ENCODE peak calls at places on chromosomes 7 and 10, in four cellular contexts. N, G, L and S are unnamed samples.

GRCh38 chr10:97611473-97611872 is 21.8 kb downstream of the MORN4 start:
- DNase-seq in N (no peak), G (no peak), L (no peak), S (no peak)

GRCh38 chr7:43785425-43785824 is 26.9 kb downstream of the BLVRA start:
- DNase-seq in N (peak; percentile 96), G (no peak), L (no peak), S (no peak)

GRCh38 chr10:51524041-51524440 is 175.4 kb downstream of the CSTF2T start:
- DNase-seq in N (peak; percentile 52), G (no peak), L (no peak), S (no peak)

GRCh38 chr7:426510-426909 is 93.1 kb downstream of the PDGFA start:
- DNase-seq in N (no peak), G (no peak), L (no peak), S (no peak)

GRCh38 chr10:70508912-70509366 is 30.4 kb downstream of the PALD1 start:
- DNase-seq in N (peak; percentile 52), G (no peak), L (peak; percentile 70), S (no peak)

GRCh38 chr10:85995791-85996190 is 370.8 kb downstream of the GRID1 start:
- DNase-seq in N (no peak), G (no peak), L (no peak), S (peak; percentile 50)

GRCh38 chr7:123846217-123846891 is 1.4 kb downstream of the HYAL4 start:
- DNase-seq in N (no peak), G (no peak), L (no peak), S (peak; percentile 15)

GRCh38 chr7:21902240-21902639 is 43.5 kb downstream of the CDCA7L start:
- DNase-seq in N (no peak), G (no peak), L (no peak), S (no peak)

GRCh38 chr7:150941983-150942590 is 36.0 kb downstream of the KCNH2 start:
- DNase-seq in N (no peak), G (no peak), L (peak; percentile 76), S (no peak)

GRCh38 chr7:102431617-102432298 is 1.6 kb upstream of the ORAI2 start:
- DNase-seq in N (peak; percentile 41), G (peak; percentile 40), L (peak; percentile 77), S (peak; percentile 76)

GRCh38 chr10:15353471-15353870 is 17.6 kb downstream of the FAM171A1 start:
- DNase-seq in N (no peak), G (no peak), L (no peak), S (no peak)

GRCh38 chr7:1693419-1693990 is 23.4 kb downstream of the ELFN1 start:
- DNase-seq in N (no peak), G (peak; percentile 30), L (peak; percentile 41), S (no peak)

GRCh38 chr10:27804136-27804535 is 58.5 kb upstream of the MKX start:
- DNase-seq in N (no peak), G (no peak), L (no peak), S (no peak)

GRCh38 chr10:127267442-127267841 is 71.1 kb upstream of the INSYN2A start:
- DNase-seq in N (no peak), G (peak; percentile 42), L (no peak), S (no peak)

GRCh38 chr7:75772081-75773077 is at the start of gene CCL26:
- DNase-seq in N (peak; percentile 71), G (no peak), L (peak; percentile 52), S (no peak)

GRCh38 chr7:100472854-100473499 is 6.0 kb downstream of the TSC22D4 start:
- DNase-seq in N (peak; percentile 53), G (peak; percentile 48), L (no peak), S (peak; percentile 95)

GRCh38 chr7:100477871-100478248 is 1.2 kb downstream of the TSC22D4 start:
- DNase-seq in N (no peak), G (no peak), L (no peak), S (no peak)

GRCh38 chr7:100476903-100477870 is 1.8 kb downstream of the TSC22D4 start:
- DNase-seq in N (no peak), G (no peak), L (peak; percentile 62), S (no peak)

GRCh38 chr7:100476108-100476780 is 2.8 kb downstream of the TSC22D4 start:
- DNase-seq in N (no peak), G (no peak), L (no peak), S (no peak)

GRCh38 chr7:100475549-100475948 is 3.5 kb downstream of the TSC22D4 start:
- DNase-seq in N (no peak), G (no peak), L (no peak), S (no peak)
- H3K27ac ChIP-seq in N (no peak overlapping the region), G (no peak overlapping the region), L (peak overlapping the region; percentile 44), S (peak overlapping the region; percentile 70)

GRCh38 chr7:130493275-130493868 is 1.5 kb downstream of the MEST start:
- DNase-seq in N (peak; percentile 50), G (no peak), L (no peak), S (peak; percentile 38)
- H3K4me3 ChIP-seq in N (peak overlapping the region; percentile 68), G (peak overlapping the region; percentile 31), L (peak overlapping the region; percentile 50), S (peak overlapping the region; percentile 56)

GRCh38 chr7:34044734-34045353 is 139.5 kb downstream of the BMPER start:
- DNase-seq in N (no peak), G (no peak), L (no peak), S (peak; percentile 67)
- H3K27ac ChIP-seq in N (no peak overlapping the region), G (no peak overlapping the region), L (no peak overlapping the region), S (peak overlapping the region; percentile 94)

DNA sequence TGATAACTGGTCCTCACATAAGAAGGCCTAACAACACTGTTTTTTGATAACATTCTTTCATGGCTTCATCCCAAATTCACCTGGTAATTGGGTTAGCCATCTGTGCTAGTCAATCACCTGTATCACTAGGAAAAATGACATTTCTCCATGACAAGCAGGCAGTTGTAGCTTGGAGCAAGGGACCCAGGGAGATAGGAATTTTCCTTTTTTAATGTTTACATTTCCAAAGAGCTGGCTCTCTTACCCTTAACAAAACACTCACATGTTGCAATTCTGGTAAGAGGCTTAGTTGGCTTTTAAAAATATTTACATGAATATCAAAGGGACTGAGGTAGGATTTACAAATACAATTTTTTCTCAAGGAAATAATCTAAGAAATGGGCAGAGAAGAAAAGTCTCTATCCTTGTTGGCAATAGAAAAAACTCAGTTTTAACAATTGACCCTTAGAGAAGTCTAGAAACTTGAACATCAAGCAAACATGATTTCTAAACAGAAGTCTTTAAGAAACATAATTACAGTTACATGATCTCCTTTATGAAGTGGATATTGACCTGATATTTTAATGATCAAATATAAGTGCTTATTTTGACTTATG is 16.1 kb upstream of the AKR1C1 start:
- DNase-seq in N (peak; percentile 72), G (no peak), L (no peak), S (no peak)
- H3K4me3 ChIP-seq in N (no peak overlapping the region), G (no peak overlapping the region), L (no peak overlapping the region), S (no peak overlapping the region)